ENCODE peak calls at places on chromosomes 11 and 22, in eight cellular contexts. H, S, U, X, L, N, I and R are unnamed samples.
A peak's percentile ranks its signal among the peaks of the same experiment; 100 is the strongest.

GRCh38 chr11:114259124-114259526 is 37.1 kb upstream of the NNMT start:
- DNase-seq in H (no peak), S (no peak), U (no peak), X (no peak), L (no peak), N (no peak), I (no peak), R (no peak)

GRCh38 chr11:66743271-66743968 is 14.4 kb upstream of the SPTBN2 start:
- DNase-seq in H (peak; percentile 87), S (no peak), U (no peak), X (no peak), L (no peak), N (no peak), I (no peak), R (no peak)

GRCh38 chr22:42964994-42965699 is 49.8 kb downstream of the PACSIN2 start:
- DNase-seq in H (no peak), S (peak; percentile 86), U (peak; percentile 45), X (no peak), L (no peak), N (no peak), I (peak; percentile 77), R (no peak)

GRCh38 chr11:36431429-36432092 is 78.5 kb downstream of the TRAF6 start:
- DNase-seq in H (peak; percentile 86), S (peak; percentile 84), U (peak; percentile 98), X (no peak), L (no peak), N (peak; percentile 32), I (peak; percentile 39), R (no peak)

GRCh38 chr11:114291381-114291780 is 4.8 kb upstream of the NNMT start:
- DNase-seq in H (peak; percentile 63), S (no peak), U (peak; percentile 66), X (no peak), L (no peak), N (no peak), I (no peak), R (no peak)

GRCh38 chr11:126345759-126346585 is 9.5 kb upstream of the ST3GAL4 start:
- DNase-seq in H (no peak), S (no peak), U (peak; percentile 75), X (no peak), L (no peak), N (peak; percentile 83), I (no peak), R (no peak)

GRCh38 chr22:46935506-46936377 is 173.3 kb downstream of the TBC1D22A start:
- DNase-seq in H (no peak), S (no peak), U (no peak), X (no peak), L (no peak), N (peak; percentile 22), I (peak; percentile 99), R (no peak)

GRCh38 chr11:134712228-134713145 is 300.4 kb upstream of the B3GAT1 start:
- DNase-seq in H (no peak), S (no peak), U (no peak), X (no peak), L (no peak), N (peak; percentile 52), I (no peak), R (no peak)

GRCh38 chr11:118143661-118144185 is 8.9 kb downstream of the SCN4B start:
- DNase-seq in H (no peak), S (no peak), U (no peak), X (no peak), L (no peak), N (no peak), I (no peak), R (no peak)

GRCh38 chr11:28736256-28736655 is 628.1 kb downstream of the METTL15 start:
- DNase-seq in H (no peak), S (no peak), U (peak; percentile 36), X (no peak), L (no peak), N (no peak), I (no peak), R (no peak)

GRCh38 chr11:109363682-109364081 is 58.3 kb upstream of the C11orf87 start:
- DNase-seq in H (no peak), S (no peak), U (no peak), X (no peak), L (no peak), N (no peak), I (no peak), R (no peak)

GRCh38 chr11:95301497-95301896 is 70.5 kb upstream of the SESN3 start:
- DNase-seq in H (no peak), S (no peak), U (no peak), X (no peak), L (peak; percentile 29), N (no peak), I (no peak), R (no peak)

GRCh38 chr11:76408171-76408965 is 27.2 kb downstream of the GVQW3 start:
- DNase-seq in H (no peak), S (no peak), U (no peak), X (no peak), L (peak; percentile 27), N (no peak), I (no peak), R (no peak)
- TF ChIP-seq RAD21 in H (no peak), S (no peak), U (no peak), X (no peak), L (no peak), N (no peak), I (no peak), R (no peak)

GRCh38 chr11:44787070-44787469 is 60.3 kb downstream of the TSPAN18 start:
- DNase-seq in H (no peak), S (no peak), U (no peak), X (no peak), L (no peak), N (no peak), I (no peak), R (no peak)

GRCh38 chr11:44784784-44785183 is 58.0 kb downstream of the TSPAN18 start:
- DNase-seq in H (no peak), S (no peak), U (no peak), X (no peak), L (peak; percentile 49), N (no peak), I (no peak), R (no peak)

GRCh38 chr11:44784438-44784760 is 57.6 kb downstream of the TSPAN18 start:
- DNase-seq in H (no peak), S (no peak), U (no peak), X (no peak), L (no peak), N (no peak), I (no peak), R (no peak)

GRCh38 chr11:44787981-44788380 is 61.2 kb downstream of the TSPAN18 start:
- DNase-seq in H (no peak), S (no peak), U (no peak), X (no peak), L (no peak), N (no peak), I (no peak), R (no peak)

GRCh38 chr11:44785856-44786606 is 59.3 kb downstream of the TSPAN18 start:
- DNase-seq in H (peak; percentile 14), S (no peak), U (no peak), X (no peak), L (peak; percentile 66), N (peak; percentile 46), I (no peak), R (no peak)
- TF ChIP-seq RAD21 in H (no peak), S (no peak), U (no peak), X (peak; percentile 24), L (no peak), N (no peak), I (no peak), R (no peak)

DNA sequence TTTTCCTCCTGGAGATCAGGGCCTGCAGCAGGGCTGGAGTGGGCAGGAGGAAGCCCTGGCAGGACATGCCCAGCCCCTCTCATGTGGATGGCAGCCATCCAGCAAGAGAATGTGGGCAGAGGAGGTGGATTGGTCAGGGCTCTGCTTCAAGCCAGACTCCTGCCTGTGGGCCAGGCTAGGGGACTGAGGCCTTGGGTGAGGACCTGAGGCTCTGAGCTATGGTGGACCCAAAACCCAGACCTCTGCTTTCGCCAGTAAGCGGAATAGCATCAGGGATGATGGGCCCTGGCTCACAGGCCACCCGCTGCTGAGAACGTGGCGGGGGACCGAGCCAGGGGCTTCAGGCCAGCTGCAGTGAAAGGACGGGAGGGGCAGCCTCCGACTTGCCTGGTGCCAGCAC is 57.4 kb downstream of the LINC01488 start:
- DNase-seq in H (no peak), S (no peak), U (no peak), X (no peak), L (peak; percentile 56), N (peak; percentile 3), I (no peak), R (no peak)
- TF ChIP-seq RAD21 in H (no peak), S (no peak), U (no peak), X (no peak), L (no peak), N (no peak), I (no peak), R (no peak)

DNA sequence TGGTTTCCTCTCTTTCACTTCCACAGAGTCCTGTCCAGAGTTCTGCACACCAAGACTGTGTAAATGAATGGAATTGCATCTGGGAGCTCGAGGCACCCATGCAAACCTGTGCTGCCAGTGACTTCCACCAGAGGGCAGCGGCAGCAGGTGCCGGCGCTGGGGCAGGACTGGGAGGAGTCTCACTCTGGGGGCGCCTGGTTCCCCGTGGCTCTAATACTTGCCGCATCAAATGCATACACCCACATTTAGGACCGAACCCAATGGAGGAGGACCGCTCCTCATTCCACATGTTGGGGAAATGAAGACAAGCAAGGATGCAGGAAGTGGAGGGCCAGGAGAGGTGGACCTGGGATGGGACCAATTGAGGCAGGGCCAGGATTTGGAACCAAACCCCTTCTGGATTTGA is 1.1 kb upstream of the CD6 start:
- DNase-seq in H (peak; percentile 38), S (peak; percentile 16), U (peak; percentile 29), X (no peak), L (peak; percentile 73), N (peak; percentile 70), I (peak; percentile 16), R (no peak)
- TF ChIP-seq RAD21 in H (peak; percentile 56), S (peak; percentile 80), U (peak; percentile 72), X (peak; percentile 77), L (peak; percentile 70), N (peak; percentile 83), I (peak; percentile 71), R (peak; percentile 90)

GRCh38 chr11:69239320-69240040 is 54.5 kb upstream of the MYEOV start:
- DNase-seq in H (no peak), S (no peak), U (no peak), X (no peak), L (no peak), N (no peak), I (no peak), R (no peak)
- TF ChIP-seq RAD21 in H (no peak), S (no peak), U (no peak), X (no peak), L (no peak), N (no peak), I (no peak), R (no peak)

GRCh38 chr11:33881651-33882279 is 10.1 kb downstream of the LMO2 start:
- DNase-seq in H (no peak), S (no peak), U (no peak), X (no peak), L (no peak), N (peak; percentile 71), I (no peak), R (no peak)
- TF ChIP-seq RAD21 in H (no peak), S (no peak), U (no peak), X (no peak), L (no peak), N (no peak), I (no peak), R (no peak)

DNA sequence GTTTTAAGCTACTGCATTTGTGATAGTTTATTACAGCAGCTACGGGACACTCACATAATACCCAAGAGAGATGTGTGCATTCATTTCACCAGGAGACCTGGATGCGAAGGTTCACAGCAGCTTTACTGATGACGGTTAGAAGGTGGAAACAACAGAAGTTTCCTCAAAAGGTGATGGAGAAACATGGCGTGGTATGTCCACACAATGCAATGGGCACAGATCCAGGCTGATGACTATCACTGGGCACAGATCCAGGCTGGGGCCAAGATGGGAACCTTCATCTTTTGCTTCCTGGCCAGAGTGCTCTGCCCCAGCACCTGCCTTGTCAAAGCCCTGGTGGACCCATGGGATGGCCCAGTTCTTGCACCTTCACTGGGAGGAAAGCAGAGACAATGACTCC is 30.6 kb upstream of the RFPL3 start:
- DNase-seq in H (no peak), S (no peak), U (no peak), X (no peak), L (no peak), N (no peak), I (no peak), R (no peak)
- TF ChIP-seq RAD21 in H (no peak), S (no peak), U (no peak), X (no peak), L (no peak), N (no peak), I (no peak), R (no peak)